ENCODE peak calls at places on chromosome 9, in five cellular contexts. M is iPS-NIHi11; W is WERI-Rb-1; E is activated CD4-positive, CD25-positive, alpha-beta regulatory T cell; D is midbrain. F is an unnamed sample.

GRCh38 chr9:2181794-2182193 is 166.6 kb downstream of the SMARCA2 start:
- DNase-seq in M (peak), D (peak), W (peak), E (no peak), F (peak)

GRCh38 chr9:13804532-13804931 is 509.4 kb downstream of the NFIB start:
- DNase-seq in W (no peak), E (no peak), M (no peak), D (no peak), F (no peak)

GRCh38 chr9:114662081-114662989 is 4.7 kb upstream of the TEX53 start:
- DNase-seq in W (peak), M (peak), E (peak), D (peak), F (peak)

GRCh38 chr9:105264380-105264779 is 19.9 kb downstream of the SLC44A1 start:
- DNase-seq in W (no peak), M (no peak), E (no peak), D (no peak), F (no peak)

GRCh38 chr9:90017704-90018103 is 412.9 kb downstream of the GADD45G start:
- DNase-seq in M (no peak), D (no peak), E (no peak), W (no peak), F (no peak)

GRCh38 chr9:3434594-3434993 is 91.2 kb downstream of the RFX3 start:
- DNase-seq in D (no peak), E (no peak), M (no peak), W (no peak), F (no peak)

GRCh38 chr9:96344458-96345180 is 38.9 kb downstream of the SLC35D2 start:
- DNase-seq in W (peak), E (no peak), D (peak), M (peak), F (peak)

GRCh38 chr9:99140685-99141314 is 35.9 kb downstream of the TGFBR1 start:
- DNase-seq in E (peak), D (peak), M (peak), W (peak), F (peak)

GRCh38 chr9:124008307-124008854 is 3.2 kb upstream of the LHX2 start:
- DNase-seq in E (no peak), D (no peak), W (peak), M (peak), F (peak)

GRCh38 chr9:12849486-12850010 is 74.7 kb downstream of the LURAP1L start:
- DNase-seq in M (no peak), E (no peak), W (no peak), D (no peak), F (no peak)

GRCh38 chr9:129319938-129320481 is 141.9 kb upstream of the IER5L start:
- DNase-seq in M (no peak), D (no peak), W (peak), E (no peak), F (peak)

GRCh38 chr9:125747053-125747764 is at the start of gene PBX3:
- DNase-seq in D (peak), W (peak), E (peak), M (peak), F (peak)

GRCh38 chr9:79583957-79584654 is 12.3 kb downstream of the TLE4 start:
- DNase-seq in M (no peak), W (peak), E (no peak), D (no peak), F (peak)

GRCh38 chr9:129582865-129583264 is 38.0 kb downstream of the C9orf50 start:
- DNase-seq in D (no peak), M (no peak), W (no peak), E (no peak), F (no peak)

GRCh38 chr9:121085661-121086060 is 10.9 kb downstream of the CNTRL start:
- DNase-seq in D (no peak), M (no peak), E (no peak), W (no peak), F (no peak)

GRCh38 chr9:81737871-81738507 is 48.6 kb upstream of the TLE1 start:
- DNase-seq in D (no peak), W (no peak), M (no peak), E (no peak), F (peak)

GRCh38 chr9:13186774-13187173 is 92.7 kb downstream of the MPDZ start:
- DNase-seq in D (no peak), E (no peak), W (no peak), M (no peak), F (no peak)

GRCh38 chr9:89254773-89255125 is 56.2 kb upstream of the CKS2 start:
- DNase-seq in D (no peak), W (no peak), E (no peak), M (no peak), F (no peak)

GRCh38 chr9:136848393-136849037 is 694 bp upstream of the PHPT1 start:
- DNase-seq in M (peak), D (no peak), E (no peak), W (no peak), F (peak)

GRCh38 chr9:5876026-5876425 is 14.7 kb upstream of the MLANA start:
- DNase-seq in D (no peak), W (no peak), M (no peak), E (no peak), F (no peak)

GRCh38 chr9:127187231-127187956 is 65.0 kb upstream of the ANGPTL2 start:
- DNase-seq in M (no peak), D (no peak), E (no peak), W (no peak), F (no peak)

GRCh38 chr9:20508242-20508641 is 114.1 kb downstream of the MLLT3 start:
- DNase-seq in E (no peak), W (no peak), M (no peak), D (no peak), F (no peak)

GRCh38 chr9:98317134-98317857 is 61.8 kb upstream of the TBC1D2 start:
- DNase-seq in W (peak), D (no peak), M (no peak), E (no peak), F (no peak)

GRCh38 chr9:69655065-69655464 is 17.1 kb downstream of the APBA1 start:
- DNase-seq in D (no peak), E (no peak), W (no peak), M (no peak), F (no peak)

GRCh38 chr9:83448606-83449005 is 89.6 kb downstream of the FRMD3 start:
- DNase-seq in M (no peak), D (no peak), W (no peak), E (no peak), F (no peak)

GRCh38 chr9:116238751-116239340 is 85.3 kb downstream of the PAPPA start:
- DNase-seq in M (no peak), W (no peak), E (no peak), D (no peak), F (no peak)

GRCh38 chr9:134625361-134626140 is 16.1 kb upstream of the COL5A1 start:
- DNase-seq in D (no peak), M (no peak), E (no peak), W (peak), F (peak)

GRCh38 chr9:114465906-114466900 is 39.1 kb downstream of the WHRN start:
- DNase-seq in W (no peak), M (no peak), D (no peak), E (no peak), F (peak)

GRCh38 chr9:78857371-78858225 is 560.7 kb downstream of the PSAT1 start:
- DNase-seq in E (no peak), M (no peak), W (no peak), D (no peak), F (peak)

GRCh38 chr9:96100385-96100978 is 201.5 kb downstream of the HSD17B3 start:
- DNase-seq in M (no peak), E (no peak), W (no peak), D (no peak), F (no peak)

GRCh38 chr9:121399883-121400607 is 30.0 kb upstream of the STOM start:
- DNase-seq in E (no peak), D (peak), W (no peak), M (peak), F (no peak)

GRCh38 chr9:16825364-16825763 is 45.1 kb downstream of the BNC2 start:
- DNase-seq in W (no peak), M (no peak), D (no peak), E (no peak), F (no peak)

GRCh38 chr9:130885422-130886375 is 10.9 kb downstream of the QRFP start:
- DNase-seq in W (no peak), E (no peak), D (no peak), M (no peak), F (peak)

GRCh38 chr9:76255781-76256455 is 138.3 kb downstream of the RFK start:
- DNase-seq in E (no peak), D (peak), M (no peak), W (no peak), F (no peak)

GRCh38 chr9:120482424-120483186 is 97.4 kb downstream of the CDK5RAP2 start:
- DNase-seq in M (no peak), D (no peak), E (no peak), W (no peak), F (peak)

GRCh38 chr9:108182950-108183381 is 672.8 kb downstream of the ACTL7B start:
- DNase-seq in E (no peak), W (no peak), M (no peak), D (no peak), F (no peak)

F was measured in endodermal cell.